ENCODE peak calls at places on chromosomes 3 and 15, in four cellular contexts. G is GM12878, C is K562, J is SK-N-SH. S is an unnamed sample.

GRCh38 chr15:42720071-42720470 is 16.9 kb downstream of the CDAN1 start:
- DNase-seq in C (no peak), J (no peak), G (no peak), S (no peak)

GRCh38 chr3:120393761-120394160 is 44.6 kb upstream of the LRRC58 start:
- DNase-seq in G (no peak), C (no peak), J (no peak), S (no peak)

GRCh38 chr15:31304736-31305365 is 21.8 kb upstream of the KLF13 start:
- DNase-seq in J (peak; percentile 81), C (no peak), G (no peak), S (no peak)

GRCh38 chr15:99345832-99346462 is 94.7 kb downstream of the LRRC28 start:
- DNase-seq in J (no peak), C (no peak), G (no peak), S (no peak)

GRCh38 chr3:78645628-78646310 is 1122.0 kb downstream of the ROBO1 start:
- DNase-seq in G (peak; percentile 39), C (peak; percentile 32), J (peak; percentile 36), S (no peak)

GRCh38 chr15:70016511-70016994 is 81.2 kb downstream of the TLE3 start:
- DNase-seq in C (no peak), G (peak; percentile 82), J (no peak), S (no peak)

GRCh38 chr3:123658118-123658859 is 73.4 kb upstream of the HACD2 start:
- DNase-seq in J (no peak), G (no peak), C (no peak), S (no peak)

GRCh38 chr15:99224372-99224771 is 25.0 kb downstream of the TTC23 start:
- DNase-seq in G (no peak), J (no peak), C (no peak), S (no peak)

GRCh38 chr3:148379763-148380162 is 317.9 kb upstream of the AGTR1 start:
- DNase-seq in C (no peak), G (no peak), J (peak; percentile 18), S (no peak)

GRCh38 chr3:37456270-37456708 is 281.9 kb upstream of the LRRFIP2 start:
- DNase-seq in C (no peak), J (peak; percentile 57), G (no peak), S (no peak)

GRCh38 chr3:165837058-165837525 is at the start of gene BCHE:
- DNase-seq in G (no peak), J (no peak), C (no peak), S (no peak)

GRCh38 chr15:51888593-51889195 is 59.2 kb downstream of the TMOD3 start:
- DNase-seq in J (peak; percentile 57), G (no peak), C (peak; percentile 28), S (no peak)

GRCh38 chr3:2536575-2536974 is 437.9 kb downstream of the CNTN4 start:
- DNase-seq in C (no peak), J (no peak), G (no peak), S (no peak)

GRCh38 chr3:106824856-106825255 is 552.4 kb upstream of the CCDC54 start:
- DNase-seq in C (no peak), J (no peak), G (no peak), S (peak; percentile 30)

GRCh38 chr3:169344465-169344864 is 319.0 kb downstream of the MECOM start:
- DNase-seq in J (no peak), G (no peak), C (no peak), S (no peak)

GRCh38 chr3:179811321-179812095 is 158.7 kb downstream of the USP13 start:
- DNase-seq in C (peak; percentile 25), G (peak; percentile 40), J (peak; percentile 73), S (peak; percentile 44)

GRCh38 chr3:98003306-98003969 is 31.2 kb upstream of the RIOX2 start:
- DNase-seq in C (no peak), J (no peak), G (no peak), S (no peak)

GRCh38 chr3:134753999-134754742 is 40.9 kb upstream of the EPHB1 start:
- DNase-seq in C (no peak), G (no peak), J (no peak), S (no peak)

GRCh38 chr15:34942363-34942762 is 27.2 kb downstream of the AQR start:
- DNase-seq in J (no peak), C (no peak), G (no peak), S (no peak)

GRCh38 chr3:28386049-28386448 is 37.4 kb upstream of the AZI2 start:
- DNase-seq in C (no peak), J (no peak), G (no peak), S (no peak)

GRCh38 chr3:172042136-172042535 is 2.8 kb downstream of the FNDC3B start:
- DNase-seq in G (no peak), C (no peak), J (no peak), S (no peak)

GRCh38 chr15:40353697-40354096 is 2.9 kb downstream of the PHGR1 start:
- DNase-seq in C (no peak), J (no peak), G (no peak), S (no peak)

GRCh38 chr3:66011098-66011655 is 27.5 kb downstream of the MAGI1 start:
- DNase-seq in G (no peak), C (no peak), J (no peak), S (no peak)

GRCh38 chr3:52023860-52024764 is 28.4 kb upstream of the RPL29 start:
- DNase-seq in J (no peak), G (peak; percentile 81), C (no peak), S (no peak)

GRCh38 chr15:90212221-90213079 is 11.3 kb downstream of the SEMA4B start:
- DNase-seq in C (no peak), G (no peak), J (no peak), S (no peak)

GRCh38 chr15:39631357-39631756 is 50.5 kb downstream of the THBS1 start:
- DNase-seq in J (no peak), C (no peak), G (no peak), S (no peak)

GRCh38 chr3:138118863-138119766 is 3.7 kb upstream of the DZIP1L start:
- DNase-seq in C (peak; percentile 30), J (peak; percentile 73), G (peak; percentile 25), S (peak; percentile 91)

GRCh38 chr3:58237238-58237939 is at the start of gene ABHD6:
- DNase-seq in C (peak; percentile 85), J (peak; percentile 94), G (no peak), S (peak; percentile 79)

GRCh38 chr3:43620953-43621405 is 832 bp downstream of the ANO10 start:
- DNase-seq in C (no peak), J (no peak), G (no peak), S (no peak)

GRCh38 chr3:38139191-38139590 is 730 bp downstream of the MYD88 start:
- DNase-seq in J (no peak), C (no peak), G (no peak), S (no peak)

GRCh38 chr15:33963831-33964664 is 4.2 kb upstream of the CHRM5 start:
- DNase-seq in C (peak; percentile 22), G (no peak), J (peak; percentile 47), S (no peak)

GRCh38 chr3:29440321-29441019 is 159.6 kb downstream of the RBMS3 start:
- DNase-seq in G (no peak), C (no peak), J (no peak), S (no peak)

GRCh38 chr3:165653130-165653778 is 184.0 kb downstream of the BCHE start:
- DNase-seq in G (no peak), J (no peak), C (no peak), S (no peak)

GRCh38 chr3:177932750-177933660 is 603.2 kb upstream of the KCNMB2 start:
- DNase-seq in C (no peak), G (no peak), J (no peak), S (no peak)

DNA sequence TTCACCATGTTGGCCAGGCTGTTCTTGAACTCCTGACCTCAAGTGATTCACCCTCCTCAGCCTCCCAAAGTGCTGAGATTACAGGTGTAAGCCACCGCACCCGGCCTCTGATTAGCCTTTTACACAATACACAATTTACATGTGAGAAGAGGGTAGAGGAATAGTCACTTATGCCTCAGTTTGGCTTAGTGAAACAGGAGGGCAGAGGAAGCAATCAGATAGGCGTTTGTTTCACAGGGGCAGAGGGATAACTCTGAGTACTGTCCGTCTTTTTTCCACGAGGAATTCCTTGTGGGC is 56.8 kb downstream of the MCF2L2 start:
- DNase-seq in J (no peak), C (no peak), G (no peak), S (no peak)
- TF ChIP-seq MAX in J (no peak), C (no peak), G (no peak), S (no peak)

DNA sequence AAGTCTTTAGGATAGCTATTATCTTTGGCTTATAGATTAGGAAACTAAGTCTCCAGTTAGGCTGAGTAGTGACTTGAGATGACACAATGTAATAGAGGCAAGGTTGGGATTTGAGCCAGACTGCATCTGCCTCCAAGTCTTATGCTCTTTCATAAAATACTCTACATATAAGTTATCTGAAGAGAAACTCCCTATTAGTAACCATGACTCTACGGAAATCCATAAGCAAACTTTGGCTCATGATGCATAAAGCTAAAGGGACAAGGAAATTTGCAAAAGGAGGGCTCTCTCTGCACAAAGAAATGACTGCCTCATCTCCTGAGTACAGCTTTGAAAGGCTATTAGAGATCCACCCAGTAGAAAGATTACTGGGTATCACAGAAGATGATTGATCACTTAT is 77.7 kb upstream of the FRMD4B start:
- DNase-seq in G (no peak), C (no peak), J (no peak), S (no peak)
- TF ChIP-seq USF1 in G (no peak), C (no peak), J (no peak), S (no peak)

GRCh38 chr3:127016461-127016860 is 33.5 kb downstream of the PLXNA1 start:
- DNase-seq in G (no peak), J (no peak), C (no peak), S (no peak)
- TF ChIP-seq MAX in G (no peak), J (no peak), C (no peak), S (no peak)

DNA sequence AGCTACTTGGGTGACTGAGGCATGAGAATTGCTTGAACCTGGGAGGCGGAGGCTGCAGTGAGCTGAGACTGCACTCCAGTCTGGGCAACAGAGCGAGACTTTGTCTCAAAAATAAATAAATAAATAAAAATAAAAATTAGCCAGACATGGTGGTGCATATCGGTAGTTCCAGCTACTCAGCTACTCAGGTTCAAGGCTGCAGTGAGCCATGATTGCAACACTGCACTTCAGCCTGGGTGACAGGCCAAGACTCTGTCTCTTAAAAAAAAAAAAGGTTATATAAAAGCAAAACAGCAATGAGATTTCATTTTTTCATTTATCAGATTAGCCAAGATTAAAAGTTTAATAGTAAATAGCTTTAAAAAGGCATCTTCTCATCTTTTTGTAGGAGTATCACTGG is 2.9 kb downstream of the TGM4 start:
- DNase-seq in C (no peak), G (no peak), J (no peak), S (no peak)
- TF ChIP-seq USF1 in C (no peak), G (no peak), J (no peak), S (no peak)

GRCh38 chr15:38038659-38039442 is 104.4 kb downstream of the TMCO5A start:
- DNase-seq in G (no peak), C (no peak), J (no peak), S (no peak)

GRCh38 chr15:38042707-38043445 is 108.4 kb downstream of the TMCO5A start:
- DNase-seq in G (no peak), J (no peak), C (no peak), S (no peak)

GRCh38 chr15:38041576-38041975 is 107.1 kb downstream of the TMCO5A start:
- DNase-seq in G (no peak), J (no peak), C (no peak), S (no peak)

GRCh38 chr15:38036790-38037338 is 102.4 kb downstream of the TMCO5A start:
- DNase-seq in G (no peak), J (no peak), C (no peak), S (no peak)

GRCh38 chr15:38040615-38041014 is 106.2 kb downstream of the TMCO5A start:
- DNase-seq in J (no peak), C (no peak), G (no peak), S (no peak)
- TF ChIP-seq MAX in J (no peak), C (no peak), G (no peak), S (no peak)

GRCh38 chr3:32460031-32460749 is 42.5 kb downstream of the CMTM6 start:
- DNase-seq in J (no peak), C (no peak), G (no peak), S (peak; percentile 73)
- TF ChIP-seq USF1 in J (no peak), C (no peak), G (no peak), S (no peak)

S was measured in WTC11.